ENCODE peak calls at places on chromosomes 3 and 15, in six cellular contexts. W is lower lobe of right lung, F is BE2C, Q is uterus, X is ascending aorta, C is cardiac muscle cell. Y is an unnamed sample. For H3K4me1, the result is how much of the 10 kb centered on the place peaks cover.

GRCh38 chr3:122627301-122627700 is 49.9 kb downstream of the PARP15 start:
- DNase-seq in W (no peak), F (no peak), Q (no peak), X (no peak), C (peak), Y (no peak)

GRCh38 chr3:66271231-66271630 is 50.4 kb downstream of the SLC25A26 start:
- DNase-seq in W (no peak), F (no peak), Q (no peak), C (no peak), X (no peak), Y (no peak)

GRCh38 chr15:73928971-73929627 is 2.8 kb downstream of the LOXL1 start:
- DNase-seq in F (no peak), X (no peak), Q (no peak), C (peak), W (peak), Y (no peak)

GRCh38 chr3:43288366-43288765 is 2.0 kb downstream of the SNRK start:
- DNase-seq in X (no peak), F (no peak), W (no peak), C (no peak), Q (no peak), Y (no peak)

GRCh38 chr3:69871256-69871655 is 128.3 kb upstream of the SAMMSON start:
- DNase-seq in W (no peak), C (no peak), F (no peak), X (no peak), Q (no peak), Y (no peak)

GRCh38 chr3:190830031-190830430 is 32.5 kb downstream of the GMNC start:
- DNase-seq in F (no peak), Q (no peak), W (no peak), X (no peak), C (no peak), Y (no peak)

GRCh38 chr15:44712108-44713005 is 1.0 kb downstream of the B2M start:
- DNase-seq in C (no peak), F (peak), X (peak), W (peak), Q (peak), Y (peak)

GRCh38 chr15:48602358-48603122 is 43.0 kb downstream of the FBN1 start:
- DNase-seq in C (no peak), W (no peak), Q (no peak), X (no peak), F (no peak), Y (no peak)

GRCh38 chr3:11820540-11821041 is 26.1 kb downstream of the TAMM41 start:
- DNase-seq in Q (no peak), W (no peak), C (peak), X (no peak), F (no peak), Y (no peak)

GRCh38 chr15:29348308-29348914 is 78.8 kb upstream of the NSMCE3 start:
- DNase-seq in Q (peak), W (no peak), C (no peak), F (no peak), X (no peak), Y (no peak)

GRCh38 chr15:69825941-69826817 is 271.5 kb downstream of the TLE3 start:
- DNase-seq in C (no peak), Q (no peak), W (no peak), X (no peak), F (no peak), Y (no peak)

GRCh38 chr3:28835751-28836150 is 445.1 kb upstream of the RBMS3 start:
- DNase-seq in X (peak), W (peak), C (no peak), Q (no peak), F (no peak), Y (no peak)

GRCh38 chr15:60362318-60363023 is 35.3 kb downstream of the ANXA2 start:
- DNase-seq in X (no peak), W (no peak), F (no peak), C (no peak), Q (no peak), Y (no peak)

GRCh38 chr3:59482684-59483083 is 432.9 kb upstream of the CFAP20DC start:
- DNase-seq in C (no peak), F (no peak), X (no peak), W (no peak), Q (no peak), Y (no peak)

GRCh38 chr15:67885848-67886247 is 46.0 kb upstream of the RNU6-1 start:
- DNase-seq in F (no peak), Q (no peak), X (no peak), C (no peak), W (no peak), Y (no peak)

GRCh38 chr3:129421988-129422745 is 6.3 kb downstream of the EFCAB12 start:
- DNase-seq in W (no peak), C (no peak), F (no peak), Q (no peak), X (no peak), Y (no peak)

GRCh38 chr3:135618123-135618522 is 347.4 kb upstream of the PPP2R3A start:
- DNase-seq in Q (no peak), X (no peak), F (no peak), W (no peak), C (no peak), Y (no peak)

GRCh38 chr15:97177135-97177704 is 783.3 kb upstream of the ARRDC4 start:
- DNase-seq in F (no peak), C (peak), X (no peak), W (no peak), Q (no peak), Y (no peak)

GRCh38 chr3:61967019-61967418 is 405.6 kb downstream of the PTPRG start:
- DNase-seq in X (no peak), Q (no peak), W (no peak), F (no peak), C (no peak), Y (no peak)

DNA sequence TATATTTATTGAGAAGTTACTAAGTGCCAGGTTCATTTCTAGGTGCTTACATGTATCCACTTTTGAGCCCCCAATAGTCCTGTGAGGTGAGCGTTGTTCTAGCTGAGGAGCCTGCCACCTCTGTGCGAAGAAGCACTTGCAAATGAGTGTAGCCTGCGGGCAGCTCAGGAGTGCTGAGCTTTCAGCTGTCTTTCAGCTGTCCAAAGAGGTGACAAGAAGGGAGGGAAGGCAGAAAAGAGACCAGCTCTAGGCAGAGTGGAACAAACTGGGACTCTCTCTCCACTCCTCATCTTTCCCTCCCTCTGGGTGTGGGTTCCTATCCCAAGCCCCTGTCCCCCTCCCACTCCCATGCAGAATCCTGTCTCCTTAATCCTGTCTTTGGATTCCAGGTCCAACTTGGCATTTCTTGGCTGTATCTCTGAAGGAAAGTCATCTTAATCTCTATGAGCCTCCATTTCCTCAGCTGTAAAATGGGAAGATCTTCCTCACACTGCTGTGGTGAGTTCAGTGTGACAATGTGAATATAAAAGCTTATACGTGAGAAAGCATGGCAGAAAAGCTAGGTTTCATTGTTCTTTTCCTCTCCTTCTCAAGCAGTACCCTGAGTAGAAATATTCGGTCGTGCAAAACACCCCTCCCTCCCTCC is 6.7 kb upstream of the SRP14 start:
- DNase-seq in C (no peak), F (no peak), X (no peak), Q (no peak), W (no peak), Y (peak)
- H3K4me3 ChIP-seq in C (no peak), F (no peak), X (no peak), Q (no peak), W (peak), Y (no peak)

DNA sequence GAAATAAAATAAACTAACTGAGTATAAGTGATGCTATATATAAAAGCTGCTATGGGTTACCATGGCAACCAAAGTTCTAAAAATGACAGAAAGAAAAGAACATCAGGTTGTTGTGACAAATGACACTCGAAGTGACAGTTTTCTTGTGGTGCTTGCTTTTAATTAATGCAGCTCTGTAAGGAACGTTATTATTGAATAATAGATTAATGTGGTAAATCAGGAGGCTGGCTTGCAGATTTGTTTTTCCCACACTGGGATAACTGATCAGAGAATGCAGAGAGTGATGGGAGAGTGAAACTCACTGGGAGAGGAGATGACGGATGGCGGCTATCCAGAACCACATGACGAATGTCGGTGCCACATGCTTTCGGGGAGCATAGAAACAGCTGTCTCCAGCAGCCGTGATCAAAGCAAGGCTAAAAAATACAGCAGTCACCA is 207.0 kb upstream of the ATP10A start:
- DNase-seq in X (no peak), F (no peak), W (no peak), Q (no peak), C (no peak), Y (no peak)
- H3K4me1 ChIP-seq in X (under half), F (under half), W (under half), Q (under half), C (under half), Y (under half)

DNA sequence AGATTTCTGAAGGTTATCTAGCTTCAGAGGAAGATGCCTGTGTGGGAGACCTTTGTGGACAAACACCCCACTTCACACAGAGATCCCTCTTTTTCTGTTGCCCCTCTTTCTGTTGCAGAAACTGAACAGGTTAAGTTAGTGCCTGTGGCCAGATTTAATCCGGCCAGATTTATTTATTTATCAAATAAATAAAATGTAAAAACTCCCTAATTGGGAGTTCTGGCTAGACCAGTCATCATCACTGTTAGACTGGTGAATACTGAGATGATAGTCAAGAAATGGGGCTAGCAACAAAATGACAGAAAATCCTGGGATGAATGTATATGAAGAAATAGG is 1.2 kb upstream of the TBC1D5 start:
- DNase-seq in F (no peak), W (no peak), Q (no peak), C (no peak), X (no peak), Y (no peak)
- H3K4me3 ChIP-seq in F (no peak), W (no peak), Q (no peak), C (peak), X (no peak), Y (no peak)

DNA sequence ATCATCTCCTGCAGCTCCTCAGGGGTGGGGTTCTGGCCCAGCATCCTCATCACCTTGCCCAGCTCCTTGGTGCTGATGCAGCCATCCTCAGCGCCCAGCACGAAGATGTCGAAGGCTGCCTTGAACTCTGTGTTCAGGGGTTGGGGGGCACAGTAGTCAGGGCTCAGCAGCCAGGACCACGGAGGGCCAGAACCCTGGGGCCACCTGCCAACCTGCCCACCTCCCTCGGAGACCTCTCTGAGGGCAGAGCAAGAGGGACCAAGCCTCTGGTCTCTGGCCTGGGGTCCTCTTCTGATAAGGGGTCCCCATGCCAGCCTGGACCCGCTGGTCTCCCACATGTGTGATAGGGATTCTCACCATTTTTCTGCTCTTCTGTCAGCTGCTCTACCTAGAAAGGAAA is 1.7 kb downstream of the TNNC1 start:
- DNase-seq in C (no peak), Q (no peak), W (no peak), F (no peak), X (no peak), Y (no peak)
- H3K4me1 ChIP-seq in C (under half), Q (under half), W (under half), F (under half), X (under half), Y (under half)

DNA sequence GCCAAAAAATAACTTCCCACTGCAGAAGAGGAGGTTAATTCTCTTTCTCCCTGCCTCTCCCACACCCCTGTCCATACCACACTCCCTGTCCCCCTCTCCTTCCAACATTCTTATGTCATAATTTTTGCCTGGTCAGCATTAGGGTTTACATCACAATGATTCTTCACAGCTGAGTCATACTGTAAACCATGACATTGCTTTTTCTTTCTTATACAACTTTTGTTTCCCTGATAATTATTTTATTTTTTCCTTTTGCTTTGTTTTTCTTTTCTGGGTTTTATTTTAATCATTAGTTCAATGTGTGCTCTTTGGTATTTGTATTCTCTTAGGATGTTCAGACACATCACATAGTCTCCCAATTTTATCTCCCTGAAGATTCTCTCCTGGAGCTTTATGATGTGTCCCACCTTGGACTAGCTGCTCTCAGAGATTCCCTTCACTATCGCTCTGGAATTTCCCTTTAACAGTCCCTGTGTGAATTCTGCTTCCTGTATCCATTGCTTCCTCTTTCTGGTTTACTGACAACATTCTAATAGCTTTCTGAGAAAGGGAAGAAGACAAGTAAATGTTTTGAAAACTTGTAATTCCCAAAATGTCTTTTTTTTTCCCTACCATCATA is 70.7 kb downstream of the SOX2 start:
- DNase-seq in F (no peak), C (no peak), X (no peak), W (no peak), Q (no peak), Y (no peak)
- H3K4me3 ChIP-seq in F (no peak), C (no peak), X (no peak), W (no peak), Q (no peak), Y (no peak)